ENCODE peak calls at places on chromosomes 4 and X, in five cellular contexts. X is GM12865, B is HFF-Myc, P is fibroblast of lung, Y is foreskin fibroblast. D is an unnamed sample.

GRCh38 chrX:348461-349117 is 30.0 kb upstream of the GTPBP6 start:
- DNase-seq in B (no peak), Y (peak; percentile 29), X (no peak), P (no peak), D (peak; percentile 10)

GRCh38 chrX:108584617-108585211 is 145.1 kb downstream of the COL4A5 start:
- DNase-seq in Y (peak; percentile 5), P (no peak), B (no peak), X (peak; percentile 32), D (no peak)

GRCh38 chr4:173490817-173491518 is 39.1 kb downstream of the HAND2 start:
- DNase-seq in X (no peak), P (peak; percentile 91), Y (peak; percentile 88), B (peak; percentile 41), D (peak; percentile 49)

GRCh38 chrX:81121513-81122363 is 80.0 kb downstream of the HMGN5 start:
- DNase-seq in B (peak; percentile 83), Y (peak; percentile 93), P (peak; percentile 95), X (peak; percentile 95), D (peak; percentile 95)

GRCh38 chr4:165184220-165184619 is 23.1 kb upstream of the KLHL2 start:
- DNase-seq in X (no peak), B (no peak), P (no peak), Y (no peak), D (no peak)

GRCh38 chr4:7582313-7583096 is 147.8 kb upstream of the PSAPL1 start:
- DNase-seq in P (no peak), Y (no peak), B (no peak), X (no peak), D (no peak)

GRCh38 chr4:176270669-176271068 is 1.6 kb upstream of the ASB5 start:
- DNase-seq in P (peak; percentile 96), X (no peak), Y (peak; percentile 99), B (peak; percentile 94), D (peak; percentile 98)

GRCh38 chrX:20477836-20478532 is 211.3 kb upstream of the RPS6KA3 start:
- DNase-seq in B (no peak), X (no peak), P (no peak), Y (no peak), D (no peak)

GRCh38 chr4:73069338-73070071 is at the start of gene COX18:
- DNase-seq in P (peak; percentile 99), B (peak; percentile 90), Y (peak; percentile 99), X (peak; percentile 99), D (peak; percentile 98)

GRCh38 chr4:73068496-73069337 is 799 bp downstream of the COX18 start:
- DNase-seq in B (peak; percentile 10), Y (peak; percentile 36), X (peak; percentile 51), P (peak; percentile 49), D (peak; percentile 11)

GRCh38 chr4:73067971-73068394 is 1.5 kb downstream of the COX18 start:
- DNase-seq in Y (peak; percentile 11), P (peak; percentile 18), B (no peak), X (peak; percentile 63), D (no peak)

GRCh38 chr4:73064536-73064935 is 5.0 kb downstream of the COX18 start:
- DNase-seq in B (no peak), P (no peak), X (no peak), Y (no peak), D (no peak)

GRCh38 chr4:73066928-73067327 is 2.6 kb downstream of the COX18 start:
- DNase-seq in P (no peak), Y (no peak), B (no peak), X (peak; percentile 51), D (no peak)
- H3K4me3 ChIP-seq in P (no peak overlapping the region), Y (no peak overlapping the region), B (no peak overlapping the region), X (peak overlapping the region; percentile 34), D (no peak overlapping the region)

DNA sequence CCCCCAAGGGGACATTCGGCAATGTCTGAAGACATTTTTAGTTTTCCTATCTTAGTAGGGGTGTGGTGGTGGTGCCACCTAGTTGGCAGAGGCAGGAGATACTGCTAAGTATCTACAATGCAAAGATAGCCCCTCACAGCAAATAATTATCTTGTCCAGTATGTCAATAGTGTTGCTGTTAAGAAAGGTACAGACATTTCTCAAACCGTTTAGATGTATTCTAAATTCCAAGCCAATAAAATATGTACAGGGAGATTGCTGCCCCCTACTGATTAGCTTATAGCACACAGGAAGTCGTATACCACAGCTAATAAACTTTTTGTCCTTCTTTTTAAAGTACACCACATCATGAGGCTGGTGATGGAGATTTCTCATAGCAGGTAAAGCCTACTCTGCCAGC is 260.5 kb downstream of the TMA16 start:
- DNase-seq in Y (peak; percentile 1), B (no peak), P (peak; percentile 63), X (peak; percentile 38), D (peak; percentile 16)
- TF ChIP-seq CTCF in Y (peak; percentile 18), B (no peak), P (peak; percentile 72), X (peak; percentile 35), D (peak; percentile 49)

DNA sequence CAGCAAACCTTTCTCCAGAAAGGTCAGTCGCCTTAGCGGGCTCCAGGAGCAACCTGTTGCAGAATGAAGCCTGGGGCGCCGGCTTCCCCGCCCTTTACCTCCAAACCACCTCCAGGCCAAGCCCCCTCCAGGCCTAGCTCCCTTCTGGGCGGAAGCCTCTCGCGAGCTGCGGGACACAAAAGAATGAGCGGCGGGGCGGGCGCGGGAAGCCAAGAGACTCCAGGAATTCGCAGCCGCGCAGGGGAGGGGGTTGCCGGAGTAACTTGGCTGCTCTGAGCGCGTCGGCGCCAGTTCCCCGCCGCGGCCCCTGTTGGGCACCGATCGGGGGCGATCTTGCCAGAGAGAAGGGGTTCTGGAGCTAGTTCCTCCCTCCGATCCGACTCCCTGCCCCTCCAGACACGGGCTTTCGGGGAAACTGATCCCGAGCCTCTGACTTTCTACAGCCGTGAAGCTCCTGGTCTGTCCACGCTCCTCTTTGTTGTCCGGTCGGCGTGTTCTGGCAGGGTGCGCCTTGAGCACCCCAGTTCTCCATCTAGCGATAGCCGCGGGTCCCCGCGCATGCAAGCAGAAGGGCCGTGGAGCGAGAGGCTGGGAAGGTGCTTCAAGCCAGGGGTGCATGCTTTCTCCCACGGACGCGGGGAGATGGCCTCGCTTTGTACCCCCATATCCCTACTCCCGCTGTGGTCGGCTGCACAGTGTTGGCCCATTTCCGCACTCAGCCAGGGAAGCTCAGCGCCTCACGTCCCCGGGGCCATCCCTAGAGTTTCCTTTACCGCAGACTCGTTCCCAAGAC is 1.2 kb downstream of the PROM1 start:
- DNase-seq in B (no peak), Y (peak; percentile 16), X (no peak), P (no peak), D (no peak)
- H3K4me3 ChIP-seq in B (no peak overlapping the region), Y (no peak overlapping the region), X (no peak overlapping the region), P (peak overlapping the region; percentile 36), D (peak overlapping the region; percentile 33)

DNA sequence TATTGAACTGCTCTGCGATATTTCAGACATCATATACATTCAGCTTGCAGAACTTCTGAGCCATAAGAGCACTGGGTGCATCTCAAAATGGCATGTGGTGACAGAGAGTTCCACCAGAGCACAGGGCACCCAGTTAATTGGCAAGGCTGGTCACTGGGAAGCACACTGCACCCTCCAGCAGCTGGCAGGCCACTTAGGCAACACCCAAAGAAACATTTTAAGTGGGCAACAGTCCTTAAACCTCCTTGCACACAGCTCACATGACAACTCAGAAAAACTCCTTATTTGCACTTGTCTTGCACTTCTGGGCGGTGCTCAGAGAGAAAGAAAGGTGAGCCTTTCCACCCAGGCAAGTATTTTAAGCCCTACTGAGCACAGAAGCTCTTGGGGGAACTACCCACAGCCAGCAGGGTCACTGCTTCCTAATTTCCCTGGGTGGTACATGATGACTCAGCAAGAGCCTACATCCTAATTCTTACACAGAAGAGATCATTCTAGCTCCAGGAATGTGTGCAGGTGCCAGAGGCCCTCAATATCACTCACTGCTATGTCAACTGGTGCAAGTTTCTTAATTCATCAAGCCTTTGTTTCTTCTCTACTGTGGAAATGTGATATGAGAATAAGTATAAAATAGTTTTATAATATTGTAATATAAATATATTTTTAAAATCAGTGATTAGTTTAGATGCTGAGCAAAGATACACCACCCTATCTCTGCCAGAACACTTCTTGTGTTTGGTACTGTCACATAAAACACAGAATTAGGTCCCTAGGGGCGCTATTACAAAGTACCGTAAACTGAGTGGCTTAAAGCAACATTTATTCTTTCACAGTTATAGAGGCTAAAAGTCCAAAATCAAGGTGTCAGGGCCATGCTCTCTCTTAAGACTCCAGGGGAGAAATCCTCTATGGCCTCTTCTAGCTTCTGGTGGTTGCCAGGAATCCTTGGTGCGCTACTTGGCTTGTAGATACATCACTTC is 155.1 kb upstream of the PPARGC1A start:
- DNase-seq in P (no peak), X (no peak), Y (no peak), B (no peak), D (no peak)
- TF ChIP-seq CTCF in P (no peak), X (no peak), Y (no peak), B (no peak), D (no peak)